ENCODE peak calls at places on chromosomes 5 and 9, in seven cellular contexts. P is activated T-cell treated with anti-CD3 and anti-CD28 coated beads for 24 hours; H is tibial nerve; S is stimulated activated CD8-positive, alpha-beta memory T cell treated with anti-CD3 and anti-CD28 coated beads, Interleukin-15, amount 100 ng/mL, for 48 hours; B is CD8-positive, alpha-beta T cell; W is neural progenitor cell; F is Right ventricle myocardium superior. A is an unnamed sample.

GRCh38 chr9:70192707-70193106 is 66.1 kb upstream of the SMC5 start:
- DNase-seq in W (no peak), B (no peak), H (no peak), S (no peak), F (no peak), P (no peak), A (no peak)

GRCh38 chr9:73199886-73200285 is 48.2 kb downstream of the ANXA1 start:
- DNase-seq in P (no peak), H (no peak), F (no peak), S (no peak), W (peak; percentile 68), B (no peak), A (no peak)

GRCh38 chr5:54760182-54760935 is 225.0 kb downstream of the ESM1 start:
- DNase-seq in S (no peak), H (no peak), P (no peak), W (no peak), B (no peak), F (no peak), A (no peak)

GRCh38 chr5:9545301-9545958 is 445 bp downstream of the SEMA5A start:
- DNase-seq in F (no peak), W (peak; percentile 49), H (no peak), S (no peak), B (no peak), P (no peak), A (no peak)

GRCh38 chr9:134706522-134706921 is 64.9 kb downstream of the COL5A1 start:
- DNase-seq in P (no peak), B (no peak), S (no peak), H (no peak), W (no peak), F (no peak), A (no peak)

GRCh38 chr9:20382460-20383071 is 239.7 kb downstream of the MLLT3 start:
- DNase-seq in F (no peak), P (no peak), S (no peak), W (no peak), B (no peak), H (no peak), A (no peak)

GRCh38 chr9:129761293-129761900 is 8.6 kb upstream of the PTGES start:
- DNase-seq in W (no peak), H (no peak), F (peak; percentile 84), S (no peak), B (no peak), P (no peak), A (no peak)

GRCh38 chr5:142079243-142079642 is 29.3 kb upstream of the NDFIP1 start:
- DNase-seq in P (no peak), B (no peak), S (no peak), F (no peak), W (no peak), H (no peak), A (no peak)

GRCh38 chr9:37617837-37618236 is 25.4 kb upstream of the TOMM5 start:
- DNase-seq in W (peak; percentile 92), P (no peak), H (no peak), S (no peak), F (no peak), B (no peak), A (no peak)

GRCh38 chr5:112576298-112576925 is 157.3 kb upstream of the EPB41L4A start:
- DNase-seq in H (no peak), S (no peak), W (peak; percentile 18), P (no peak), F (peak; percentile 59), B (no peak), A (no peak)

GRCh38 chr9:116156621-116157314 is 3.2 kb downstream of the PAPPA start:
- DNase-seq in H (peak; percentile 32), S (no peak), P (no peak), F (peak; percentile 82), W (peak; percentile 67), B (no peak), A (no peak)

GRCh38 chr9:133098871-133099270 is 22.2 kb downstream of the RALGDS start:
- DNase-seq in W (no peak), S (no peak), B (no peak), H (no peak), P (no peak), F (no peak), A (no peak)

GRCh38 chr5:103941554-103941953 is 379.0 kb upstream of the NUDT12 start:
- DNase-seq in H (no peak), P (no peak), S (no peak), B (no peak), F (no peak), W (no peak), A (no peak)

GRCh38 chr5:68074048-68074632 is 141.4 kb upstream of the PIK3R1 start:
- DNase-seq in F (no peak), B (no peak), H (peak; percentile 43), W (no peak), S (no peak), P (no peak), A (no peak)

GRCh38 chr5:158895573-158895972 is 204.1 kb downstream of the EBF1 start:
- DNase-seq in F (no peak), H (no peak), W (no peak), B (no peak), P (no peak), S (no peak), A (no peak)

A was measured in omental fat pad.